ENCODE peak calls at places on chromosomes 13 and 19, in nine cellular contexts. H is stimulated activated CD4-positive, alpha-beta T cell treated with anti-CD3 and anti-CD28 coated beads, Interleukin-4, amount 100 ng/mL, for 1 hour; U is amniotic stem cell; M is HEK293T; O is tibial artery; E is activated CD4-positive, alpha-beta T cell treated with anti-CD3 and anti-CD28 coated beads for 48 hours; J is progenitor cell of endocrine pancreas; F is fibroblast of lung; G is T-helper 17 cell. A is an unnamed sample.

GRCh38 chr19:46639356-46640061 is 3.5 kb upstream of the GNG8 start:
- DNase-seq in H (no peak), U (no peak), M (no peak), O (no peak), E (peak), J (no peak), F (peak), G (no peak), A (peak)

GRCh38 chr13:102677122-102677521 is 17.7 kb downstream of the METTL21C start:
- DNase-seq in H (no peak), U (no peak), M (no peak), O (no peak), E (no peak), J (no peak), F (no peak), G (no peak), A (no peak)

GRCh38 chr13:41544824-41545707 is 87.7 kb downstream of the RGCC start:
- DNase-seq in H (no peak), U (no peak), M (no peak), O (no peak), E (no peak), J (no peak), F (no peak), G (no peak), A (no peak)

GRCh38 chr19:5338661-5339469 is 1.7 kb downstream of the PTPRS start:
- DNase-seq in H (no peak), U (no peak), M (no peak), O (no peak), E (no peak), J (no peak), F (no peak), G (no peak), A (peak)

GRCh38 chr13:111398715-111399299 is 78.4 kb downstream of the TEX29 start:
- DNase-seq in H (no peak), U (no peak), M (no peak), O (peak), E (no peak), J (no peak), F (no peak), G (no peak), A (no peak)

GRCh38 chr19:54534156-54534555 is 31.5 kb downstream of the LAIR2 start:
- DNase-seq in H (no peak), U (no peak), M (no peak), O (no peak), E (no peak), J (no peak), F (no peak), G (no peak), A (no peak)

GRCh38 chr13:103351035-103351828 is 285.0 kb upstream of the SLC10A2 start:
- DNase-seq in H (no peak), U (no peak), M (no peak), O (no peak), E (no peak), J (no peak), F (peak), G (no peak), A (no peak)

GRCh38 chr13:109162248-109163051 is 533.0 kb downstream of the MYO16 start:
- DNase-seq in H (no peak), U (no peak), M (no peak), O (no peak), E (peak), J (no peak), F (no peak), G (no peak), A (no peak)

GRCh38 chr13:111252449-111253124 is 67.9 kb upstream of the TEX29 start:
- DNase-seq in H (no peak), U (no peak), M (no peak), O (no peak), E (no peak), J (no peak), F (no peak), G (no peak), A (no peak)

GRCh38 chr19:44050740-44051653 is 839 bp upstream of the ZNF223 start:
- DNase-seq in H (peak), U (no peak), M (no peak), O (no peak), E (peak), J (no peak), F (no peak), G (no peak), A (no peak)

GRCh38 chr13:113864303-113864890 is 521 bp upstream of the GAS6 start:
- DNase-seq in H (no peak), U (no peak), M (no peak), O (peak), E (no peak), J (no peak), F (no peak), G (no peak), A (no peak)

GRCh38 chr13:101945435-101945834 is 456.4 kb downstream of the FGF14 start:
- DNase-seq in H (no peak), U (no peak), M (no peak), O (no peak), E (no peak), J (no peak), F (no peak), G (no peak), A (peak)

GRCh38 chr19:48645652-48646191 is at the start of gene CA11:
- DNase-seq in H (no peak), U (no peak), M (no peak), O (no peak), E (no peak), J (no peak), F (no peak), G (no peak), A (peak)

GRCh38 chr13:25170554-25171107 is 1.5 kb downstream of the AMER2 start:
- DNase-seq in H (peak), U (no peak), M (peak), O (no peak), E (peak), J (peak), F (no peak), G (no peak), A (no peak)

GRCh38 chr19:46413262-46414031 is at the start of gene CCDC8:
- DNase-seq in H (no peak), U (peak), M (peak), O (peak), E (no peak), J (peak), F (peak), G (no peak), A (peak)

GRCh38 chr19:42086770-42087550 is 11.0 kb downstream of the ZNF574 start:
- DNase-seq in H (no peak), U (no peak), M (no peak), O (no peak), E (no peak), J (no peak), F (no peak), G (no peak), A (no peak)

GRCh38 chr13:25372275-25373081 is 704 bp downstream of the ATP8A2 start:
- DNase-seq in H (no peak), U (no peak), M (peak), O (no peak), E (no peak), J (peak), F (no peak), G (no peak), A (peak)

GRCh38 chr13:66888698-66889097 is 341.4 kb downstream of the PCDH9 start:
- DNase-seq in H (no peak), U (no peak), M (no peak), O (no peak), E (no peak), J (no peak), F (peak), G (no peak), A (no peak)

GRCh38 chr19:12715102-12715501 is 8.6 kb downstream of the TNPO2 start:
- DNase-seq in H (no peak), U (no peak), M (no peak), O (no peak), E (no peak), J (no peak), F (no peak), G (no peak), A (no peak)

GRCh38 chr19:34259367-34259865 is 5.1 kb downstream of the GARRE1 start:
- DNase-seq in H (no peak), U (no peak), M (no peak), O (no peak), E (no peak), J (no peak), F (no peak), G (no peak), A (no peak)

GRCh38 chr19:47210689-47211316 is 20.2 kb downstream of the BBC3 start:
- DNase-seq in H (peak), U (peak), M (peak), O (peak), E (peak), J (peak), F (peak), G (peak), A (peak)

GRCh38 chr13:45468676-45469075 is 3.9 kb downstream of the COG3 start:
- DNase-seq in H (no peak), U (no peak), M (no peak), O (no peak), E (no peak), J (no peak), F (no peak), G (no peak), A (no peak)

GRCh38 chr13:80921556-80921955 is 580.6 kb upstream of the SPRY2 start:
- DNase-seq in H (no peak), U (no peak), M (no peak), O (no peak), E (no peak), J (no peak), F (peak), G (no peak), A (no peak)

GRCh38 chr13:114005206-114005720 is 31.4 kb upstream of the C13orf46 start:
- DNase-seq in H (no peak), U (no peak), M (no peak), O (no peak), E (no peak), J (no peak), F (no peak), G (no peak), A (no peak)

GRCh38 chr13:33642374-33643065 is 175.4 kb upstream of the RFC3 start:
- DNase-seq in H (no peak), U (no peak), M (no peak), O (no peak), E (no peak), J (no peak), F (peak), G (no peak), A (no peak)

GRCh38 chr19:33941133-33941532 is 144.5 kb downstream of the KCTD15 start:
- DNase-seq in H (no peak), U (no peak), M (no peak), O (peak), E (no peak), J (no peak), F (no peak), G (no peak), A (no peak)

GRCh38 chr13:111336666-111337065 is 16.2 kb downstream of the TEX29 start:
- DNase-seq in H (no peak), U (no peak), M (no peak), O (no peak), E (no peak), J (no peak), F (peak), G (no peak), A (no peak)

GRCh38 chr13:114044486-114044885 is 70.6 kb upstream of the C13orf46 start:
- DNase-seq in H (no peak), U (no peak), M (no peak), O (no peak), E (no peak), J (no peak), F (peak), G (no peak), A (no peak)

GRCh38 chr19:19655051-19655594 is 8.4 kb downstream of the ATP13A1 start:
- DNase-seq in H (no peak), U (no peak), M (no peak), O (no peak), E (no peak), J (no peak), F (no peak), G (no peak), A (no peak)

GRCh38 chr13:24539500-24540165 is 27.1 kb upstream of the PARP4 start:
- DNase-seq in H (no peak), U (no peak), M (no peak), O (no peak), E (no peak), J (no peak), F (no peak), G (no peak), A (no peak)

GRCh38 chr19:2969104-2969504 is 8.3 kb upstream of the TLE6 start:
- DNase-seq in H (no peak), U (no peak), M (no peak), O (no peak), E (no peak), J (peak), F (peak), G (no peak), A (peak)

GRCh38 chr19:50702870-50703829 is 16.5 kb downstream of the SHANK1 start:
- DNase-seq in H (no peak), U (no peak), M (no peak), O (no peak), E (no peak), J (no peak), F (no peak), G (no peak), A (no peak)

GRCh38 chr13:50650936-50651638 is 192.4 kb downstream of the DLEU7 start:
- DNase-seq in H (no peak), U (no peak), M (no peak), O (no peak), E (no peak), J (no peak), F (peak), G (no peak), A (peak)

GRCh38 chr13:61294467-61295186 is 121.0 kb downstream of the PCDH20 start:
- DNase-seq in H (no peak), U (no peak), M (no peak), O (no peak), E (no peak), J (no peak), F (no peak), G (no peak), A (no peak)

GRCh38 chr13:44380404-44381165 is 7.0 kb downstream of the SERP2 start:
- DNase-seq in H (no peak), U (no peak), M (no peak), O (no peak), E (no peak), J (no peak), F (no peak), G (no peak), A (no peak)

GRCh38 chr13:48648446-48648845 is 5.3 kb upstream of the CYSLTR2 start:
- DNase-seq in H (no peak), U (no peak), M (no peak), O (no peak), E (no peak), J (no peak), F (no peak), G (no peak), A (no peak)

GRCh38 chr19:1449467-1450442 is at the start of gene APC2:
- DNase-seq in H (peak), U (no peak), M (peak), O (no peak), E (no peak), J (no peak), F (peak), G (no peak), A (peak)

GRCh38 chr19:55578031-55578760 is 2.5 kb downstream of the ZNF579 start:
- DNase-seq in H (no peak), U (no peak), M (no peak), O (no peak), E (no peak), J (no peak), F (no peak), G (no peak), A (no peak)